ENCODE peak calls at places on chromosomes 2 and 18, in five cellular contexts. X is Peyer's patch, I is A673, A is M059J, M is endodermal cell. W is an unnamed sample.

GRCh38 chr2:207308519-207309224 is 142.9 kb upstream of the KLF7 start:
- DNase-seq in X (no peak), I (no peak), A (no peak), M (no peak), W (no peak)

GRCh38 chr2:47174731-47175361 is 19.7 kb upstream of the STPG4 start:
- DNase-seq in X (peak), I (peak), A (peak), M (peak), W (peak)

GRCh38 chr2:28647682-28648081 is 103.9 kb upstream of the PPP1CB start:
- DNase-seq in X (no peak), I (no peak), A (no peak), M (no peak), W (no peak)

GRCh38 chr2:227257820-227258219 is 67.2 kb upstream of the MFF start:
- DNase-seq in X (no peak), I (no peak), A (no peak), M (no peak), W (no peak)

GRCh38 chr2:101442042-101442666 is 32.8 kb downstream of the RFX8 start:
- DNase-seq in X (no peak), I (no peak), A (peak), M (no peak), W (no peak)

GRCh38 chr2:99784946-99785345 is 295.1 kb upstream of the REV1 start:
- DNase-seq in X (no peak), I (no peak), A (no peak), M (no peak), W (no peak)

GRCh38 chr2:64608867-64609228 is 44.9 kb downstream of the SERTAD2 start:
- DNase-seq in X (peak), I (no peak), A (no peak), M (no peak), W (no peak)

GRCh38 chr2:19369341-19369955 is 11.0 kb upstream of the OSR1 start:
- DNase-seq in X (no peak), I (no peak), A (peak), M (peak), W (no peak)

GRCh38 chr2:209476367-209477191 is 52.7 kb downstream of the MAP2 start:
- DNase-seq in X (no peak), I (peak), A (peak), M (no peak), W (no peak)

GRCh38 chr2:854460-854859 is 96.2 kb upstream of the SNTG2 start:
- DNase-seq in X (peak), I (no peak), A (peak), M (peak), W (no peak)

GRCh38 chr18:63586431-63586830 is 712 bp upstream of the SERPINB13 start:
- DNase-seq in X (no peak), I (no peak), A (no peak), M (no peak), W (no peak)

GRCh38 chr2:20443276-20443920 is 3.5 kb upstream of the RHOB start:
- DNase-seq in X (peak), I (peak), A (peak), M (peak), W (peak)

GRCh38 chr2:9166579-9167392 is 39.8 kb upstream of the ASAP2 start:
- DNase-seq in X (no peak), I (no peak), A (no peak), M (no peak), W (no peak)

GRCh38 chr2:159286709-159287441 is 372 bp upstream of the WDSUB1 start:
- DNase-seq in X (peak), I (peak), A (peak), M (peak), W (peak)

GRCh38 chr2:145599761-145600160 is 1079.8 kb upstream of the ZEB2 start:
- DNase-seq in X (no peak), I (no peak), A (no peak), M (no peak), W (no peak)

GRCh38 chr2:238684362-238685326 is 163.2 kb upstream of the TWIST2 start:
- DNase-seq in X (no peak), I (peak), A (peak), M (no peak), W (no peak)

GRCh38 chr2:9618410-9618809 is 12.4 kb downstream of the YWHAQ start:
- DNase-seq in X (no peak), I (no peak), A (no peak), M (no peak), W (no peak)

GRCh38 chr2:172826522-172826921 is 90.9 kb downstream of the RAPGEF4 start:
- DNase-seq in X (no peak), I (no peak), A (peak), M (no peak), W (no peak)